ENCODE peak calls at places on chromosomes 7 and 10, in eight cellular contexts. X, M, S, J, D, T, C and I are unnamed samples.

GRCh38 chr7:50330254-50330653 is 25.7 kb downstream of the IKZF1 start:
- DNase-seq in X (no peak), M (no peak), S (no peak), J (no peak), D (no peak), T (no peak), C (no peak), I (no peak)

GRCh38 chr7:30164567-30164966 is 29.8 kb downstream of the MTURN start:
- DNase-seq in X (peak), M (no peak), S (no peak), J (peak), D (no peak), T (no peak), C (no peak), I (no peak)

GRCh38 chr7:95577137-95577536 is 19.2 kb downstream of the PDK4 start:
- DNase-seq in X (no peak), M (no peak), S (no peak), J (no peak), D (no peak), T (no peak), C (no peak), I (no peak)

GRCh38 chr10:77824893-77825292 is 101.7 kb downstream of the DLG5 start:
- DNase-seq in X (no peak), M (no peak), S (no peak), J (no peak), D (no peak), T (no peak), C (no peak), I (no peak)

GRCh38 chr7:123741940-123742339 is 6.9 kb downstream of the WASL start:
- DNase-seq in X (no peak), M (no peak), S (no peak), J (no peak), D (no peak), T (no peak), C (no peak), I (no peak)

GRCh38 chr7:88522771-88523316 is 216.2 kb upstream of the STEAP4 start:
- DNase-seq in X (no peak), M (no peak), S (no peak), J (no peak), D (no peak), T (no peak), C (no peak), I (no peak)

GRCh38 chr7:150947761-150948680 is 30.1 kb downstream of the KCNH2 start:
- DNase-seq in X (no peak), M (no peak), S (no peak), J (no peak), D (no peak), T (no peak), C (peak), I (no peak)

GRCh38 chr7:101315336-101315735 is 6.3 kb downstream of the IFT22 start:
- DNase-seq in X (peak), M (no peak), S (no peak), J (no peak), D (no peak), T (peak), C (peak), I (peak)

GRCh38 chr7:128909605-128910568 is 622 bp downstream of the KCP start:
- DNase-seq in X (peak), M (peak), S (no peak), J (peak), D (no peak), T (no peak), C (peak), I (no peak)

GRCh38 chr10:113897693-113898618 is 43.5 kb downstream of the NHLRC2 start:
- DNase-seq in X (no peak), M (no peak), S (no peak), J (no peak), D (no peak), T (no peak), C (peak), I (no peak)

GRCh38 chr10:44946201-44946600 is 13.4 kb upstream of the RASSF4 start:
- DNase-seq in X (no peak), M (no peak), S (no peak), J (no peak), D (no peak), T (no peak), C (no peak), I (no peak)

GRCh38 chr7:133863362-133864061 is 263.6 kb upstream of the LRGUK start:
- DNase-seq in X (peak), M (no peak), S (no peak), J (no peak), D (no peak), T (no peak), C (no peak), I (no peak)

GRCh38 chr10:97013568-97013967 is 172.2 kb downstream of the SLIT1 start:
- DNase-seq in X (no peak), M (no peak), S (no peak), J (no peak), D (no peak), T (no peak), C (no peak), I (no peak)

GRCh38 chr10:77291596-77292505 is 345.8 kb downstream of the KCNMA1 start:
- DNase-seq in X (no peak), M (no peak), S (no peak), J (no peak), D (no peak), T (no peak), C (no peak), I (no peak)

GRCh38 chr10:17144757-17145156 is 15.1 kb upstream of the CUBN start:
- DNase-seq in X (no peak), M (no peak), S (no peak), J (no peak), D (no peak), T (no peak), C (no peak), I (no peak)

GRCh38 chr10:132363921-132364593 is 32.1 kb downstream of the LRRC27 start:
- DNase-seq in X (peak), M (no peak), S (peak), J (no peak), D (no peak), T (no peak), C (no peak), I (no peak)

GRCh38 chr10:111565542-111565941 is 488.7 kb downstream of the ADRA2A start:
- DNase-seq in X (no peak), M (no peak), S (no peak), J (no peak), D (no peak), T (no peak), C (no peak), I (no peak)

GRCh38 chr10:124458473-124458872 is 3.1 kb upstream of the LHPP start:
- DNase-seq in X (no peak), M (no peak), S (no peak), J (no peak), D (no peak), T (no peak), C (no peak), I (no peak)

GRCh38 chr7:36723951-36724664 is at the start of gene AOAH:
- DNase-seq in X (no peak), M (no peak), S (no peak), J (no peak), D (peak), T (peak), C (peak), I (peak)

GRCh38 chr10:78860260-78860914 is 208.4 kb upstream of the ZMIZ1 start:
- DNase-seq in X (no peak), M (peak), S (no peak), J (no peak), D (no peak), T (no peak), C (no peak), I (no peak)

GRCh38 chr7:149874644-149875028 is 867 bp downstream of the ATP6V0E2 start:
- DNase-seq in X (no peak), M (no peak), S (no peak), J (no peak), D (no peak), T (no peak), C (no peak), I (no peak)

GRCh38 chr7:152313879-152314604 is 121.8 kb downstream of the KMT2C start:
- DNase-seq in X (peak), M (no peak), S (no peak), J (peak), D (no peak), T (no peak), C (no peak), I (no peak)

GRCh38 chr10:94747137-94747536 is 15.3 kb upstream of the CYP2C19 start:
- DNase-seq in X (no peak), M (no peak), S (no peak), J (no peak), D (no peak), T (no peak), C (no peak), I (no peak)

GRCh38 chr10:70476249-70477035 is 2.1 kb upstream of the PALD1 start:
- DNase-seq in X (no peak), M (no peak), S (no peak), J (no peak), D (no peak), T (no peak), C (no peak), I (no peak)

GRCh38 chr7:142327555-142327954 is 69.7 kb upstream of the PRSS58 start:
- DNase-seq in X (no peak), M (peak), S (no peak), J (no peak), D (no peak), T (no peak), C (no peak), I (no peak)

GRCh38 chr7:148694631-148695030 is 4.1 kb upstream of the CUL1 start:
- DNase-seq in X (no peak), M (no peak), S (no peak), J (no peak), D (no peak), T (no peak), C (no peak), I (no peak)